ENCODE peak calls at places on chromosome 15, in nine cellular contexts. One of them, this sample, is unnamed.

GRCh38 chr15:88838667-88839066 is 35.4 kb downstream of the ACAN start:
- DNase-seq in AG04450: no peak
- DNase-seq in cardiac muscle cell: no peak
- DNase-seq in NCI-H2081: no peak
- DNase-seq in GM18507: no peak
- DNase-seq in EL: no peak
- DNase-seq in AML-193: no peak
- DNase-seq in effector memory CD8-positive, alpha-beta T cell: no peak
- DNase-seq in iris pigment epithelial cell: no peak
- DNase-seq in this sample: no peak

GRCh38 chr15:93037341-93038063 is 51.5 kb downstream of the RGMA start:
- DNase-seq in AG04450: no peak
- DNase-seq in cardiac muscle cell: peak
- DNase-seq in NCI-H2081: no peak
- DNase-seq in GM18507: no peak
- DNase-seq in EL: peak
- DNase-seq in AML-193: no peak
- DNase-seq in effector memory CD8-positive, alpha-beta T cell: no peak
- DNase-seq in iris pigment epithelial cell: no peak
- DNase-seq in this sample: peak

GRCh38 chr15:29361560-29361959 is 91.9 kb upstream of the NSMCE3 start:
- DNase-seq in AG04450: no peak
- DNase-seq in cardiac muscle cell: no peak
- DNase-seq in NCI-H2081: no peak
- DNase-seq in GM18507: no peak
- DNase-seq in EL: no peak
- DNase-seq in AML-193: no peak
- DNase-seq in effector memory CD8-positive, alpha-beta T cell: no peak
- DNase-seq in iris pigment epithelial cell: no peak
- DNase-seq in this sample: no peak

GRCh38 chr15:31606261-31606669 is 279.6 kb downstream of the KLF13 start:
- DNase-seq in AG04450: peak
- DNase-seq in cardiac muscle cell: no peak
- DNase-seq in NCI-H2081: no peak
- DNase-seq in GM18507: no peak
- DNase-seq in EL: peak
- DNase-seq in AML-193: no peak
- DNase-seq in effector memory CD8-positive, alpha-beta T cell: no peak
- DNase-seq in iris pigment epithelial cell: peak
- DNase-seq in this sample: no peak

GRCh38 chr15:25670025-25670554 is 193.0 kb downstream of the ATP10A start:
- DNase-seq in AG04450: no peak
- DNase-seq in cardiac muscle cell: peak
- DNase-seq in NCI-H2081: peak
- DNase-seq in GM18507: no peak
- DNase-seq in EL: peak
- DNase-seq in AML-193: no peak
- DNase-seq in effector memory CD8-positive, alpha-beta T cell: no peak
- DNase-seq in iris pigment epithelial cell: peak
- DNase-seq in this sample: peak

GRCh38 chr15:33226559-33227181 is 32.2 kb upstream of the FMN1 start:
- DNase-seq in AG04450: no peak
- DNase-seq in cardiac muscle cell: peak
- DNase-seq in NCI-H2081: peak
- DNase-seq in GM18507: peak
- DNase-seq in EL: peak
- DNase-seq in AML-193: peak
- DNase-seq in effector memory CD8-positive, alpha-beta T cell: peak
- DNase-seq in iris pigment epithelial cell: peak
- DNase-seq in this sample: no peak

GRCh38 chr15:54481819-54482218 is 503.6 kb downstream of the UNC13C start:
- DNase-seq in AG04450: no peak
- DNase-seq in cardiac muscle cell: no peak
- DNase-seq in NCI-H2081: no peak
- DNase-seq in GM18507: no peak
- DNase-seq in EL: no peak
- DNase-seq in AML-193: no peak
- DNase-seq in effector memory CD8-positive, alpha-beta T cell: no peak
- DNase-seq in iris pigment epithelial cell: no peak
- DNase-seq in this sample: no peak

GRCh38 chr15:25055356-25056068 is 100.7 kb downstream of the SNRPN start:
- DNase-seq in AG04450: no peak
- DNase-seq in cardiac muscle cell: no peak
- DNase-seq in NCI-H2081: no peak
- DNase-seq in GM18507: no peak
- DNase-seq in EL: no peak
- DNase-seq in AML-193: no peak
- DNase-seq in effector memory CD8-positive, alpha-beta T cell: no peak
- DNase-seq in iris pigment epithelial cell: no peak
- DNase-seq in this sample: no peak

GRCh38 chr15:52559583-52559982 is 9.2 kb downstream of the ARPP19 start:
- DNase-seq in AG04450: peak
- DNase-seq in cardiac muscle cell: peak
- DNase-seq in NCI-H2081: no peak
- DNase-seq in GM18507: no peak
- DNase-seq in EL: peak
- DNase-seq in AML-193: no peak
- DNase-seq in effector memory CD8-positive, alpha-beta T cell: no peak
- DNase-seq in iris pigment epithelial cell: peak
- DNase-seq in this sample: no peak

GRCh38 chr15:79339588-79340314 is 28.8 kb downstream of the TMED3 start:
- DNase-seq in AG04450: peak
- DNase-seq in cardiac muscle cell: peak
- DNase-seq in NCI-H2081: peak
- DNase-seq in GM18507: no peak
- DNase-seq in EL: peak
- DNase-seq in AML-193: peak
- DNase-seq in effector memory CD8-positive, alpha-beta T cell: no peak
- DNase-seq in iris pigment epithelial cell: peak
- DNase-seq in this sample: no peak

GRCh38 chr15:83766326-83766725 is 112.4 kb downstream of the ADAMTSL3 start:
- DNase-seq in AG04450: no peak
- DNase-seq in cardiac muscle cell: peak
- DNase-seq in NCI-H2081: no peak
- DNase-seq in GM18507: no peak
- DNase-seq in EL: no peak
- DNase-seq in AML-193: no peak
- DNase-seq in effector memory CD8-positive, alpha-beta T cell: no peak
- DNase-seq in iris pigment epithelial cell: peak
- DNase-seq in this sample: no peak

GRCh38 chr15:52523192-52523591 is 5.5 kb downstream of the MYO5A start:
- DNase-seq in AG04450: peak
- DNase-seq in cardiac muscle cell: peak
- DNase-seq in NCI-H2081: no peak
- DNase-seq in GM18507: no peak
- DNase-seq in EL: peak
- DNase-seq in AML-193: no peak
- DNase-seq in effector memory CD8-positive, alpha-beta T cell: no peak
- DNase-seq in iris pigment epithelial cell: peak
- DNase-seq in this sample: no peak

GRCh38 chr15:41969851-41970431 is 2.4 kb downstream of the EHD4 start:
- DNase-seq in AG04450: no peak
- DNase-seq in cardiac muscle cell: no peak
- DNase-seq in NCI-H2081: no peak
- DNase-seq in GM18507: peak
- DNase-seq in EL: peak
- DNase-seq in AML-193: no peak
- DNase-seq in effector memory CD8-positive, alpha-beta T cell: peak
- DNase-seq in iris pigment epithelial cell: no peak
- DNase-seq in this sample: no peak

GRCh38 chr15:59299919-59300617 is 72.6 kb downstream of the MYO1E start:
- DNase-seq in AG04450: peak
- DNase-seq in cardiac muscle cell: peak
- DNase-seq in NCI-H2081: no peak
- DNase-seq in GM18507: peak
- DNase-seq in EL: peak
- DNase-seq in AML-193: peak
- DNase-seq in effector memory CD8-positive, alpha-beta T cell: peak
- DNase-seq in iris pigment epithelial cell: peak
- DNase-seq in this sample: no peak

GRCh38 chr15:45314960-45315359 is 62.9 kb downstream of the SLC28A2 start:
- DNase-seq in AG04450: no peak
- DNase-seq in cardiac muscle cell: peak
- DNase-seq in NCI-H2081: no peak
- DNase-seq in GM18507: no peak
- DNase-seq in EL: peak
- DNase-seq in AML-193: no peak
- DNase-seq in effector memory CD8-positive, alpha-beta T cell: no peak
- DNase-seq in iris pigment epithelial cell: peak
- DNase-seq in this sample: no peak

GRCh38 chr15:36905908-36906307 is 194.4 kb downstream of the MEIS2 start:
- DNase-seq in AG04450: no peak
- DNase-seq in cardiac muscle cell: peak
- DNase-seq in NCI-H2081: no peak
- DNase-seq in GM18507: no peak
- DNase-seq in EL: peak
- DNase-seq in AML-193: no peak
- DNase-seq in effector memory CD8-positive, alpha-beta T cell: no peak
- DNase-seq in iris pigment epithelial cell: peak
- DNase-seq in this sample: no peak

GRCh38 chr15:52427804-52428203 is 100.9 kb downstream of the MYO5A start:
- DNase-seq in AG04450: peak
- DNase-seq in cardiac muscle cell: peak
- DNase-seq in NCI-H2081: no peak
- DNase-seq in GM18507: peak
- DNase-seq in EL: peak
- DNase-seq in AML-193: no peak
- DNase-seq in effector memory CD8-positive, alpha-beta T cell: no peak
- DNase-seq in iris pigment epithelial cell: peak
- DNase-seq in this sample: no peak

GRCh38 chr15:41848595-41848994 is 9.9 kb downstream of the PLA2G4B start:
- DNase-seq in AG04450: no peak
- DNase-seq in cardiac muscle cell: peak
- DNase-seq in NCI-H2081: no peak
- DNase-seq in GM18507: no peak
- DNase-seq in EL: no peak
- DNase-seq in AML-193: no peak
- DNase-seq in effector memory CD8-positive, alpha-beta T cell: no peak
- DNase-seq in iris pigment epithelial cell: no peak
- DNase-seq in this sample: no peak

GRCh38 chr15:24676431-24676830 is 856 bp downstream of the NPAP1 start:
- DNase-seq in AG04450: no peak
- DNase-seq in cardiac muscle cell: no peak
- DNase-seq in NCI-H2081: no peak
- DNase-seq in GM18507: no peak
- DNase-seq in EL: no peak
- DNase-seq in AML-193: no peak
- DNase-seq in effector memory CD8-positive, alpha-beta T cell: no peak
- DNase-seq in iris pigment epithelial cell: no peak
- DNase-seq in this sample: no peak

GRCh38 chr15:77187751-77188464 is 117.0 kb upstream of the TSPAN3 start:
- DNase-seq in AG04450: no peak
- DNase-seq in cardiac muscle cell: peak
- DNase-seq in NCI-H2081: no peak
- DNase-seq in GM18507: no peak
- DNase-seq in EL: peak
- DNase-seq in AML-193: peak
- DNase-seq in effector memory CD8-positive, alpha-beta T cell: no peak
- DNase-seq in iris pigment epithelial cell: peak
- DNase-seq in this sample: peak

GRCh38 chr15:41116116-41116871 is at the start of gene INO80:
- DNase-seq in AG04450: peak
- DNase-seq in cardiac muscle cell: peak
- DNase-seq in NCI-H2081: peak
- DNase-seq in GM18507: peak
- DNase-seq in EL: peak
- DNase-seq in AML-193: peak
- DNase-seq in effector memory CD8-positive, alpha-beta T cell: peak
- DNase-seq in iris pigment epithelial cell: peak
- DNase-seq in this sample: peak

GRCh38 chr15:61041886-61042285 is 187.2 kb downstream of the RORA start:
- DNase-seq in AG04450: no peak
- DNase-seq in cardiac muscle cell: no peak
- DNase-seq in NCI-H2081: no peak
- DNase-seq in GM18507: no peak
- DNase-seq in EL: no peak
- DNase-seq in AML-193: no peak
- DNase-seq in effector memory CD8-positive, alpha-beta T cell: no peak
- DNase-seq in iris pigment epithelial cell: peak
- DNase-seq in this sample: no peak

GRCh38 chr15:52733078-52733477 is 53.9 kb upstream of the ATOSA start:
- DNase-seq in AG04450: no peak
- DNase-seq in cardiac muscle cell: peak
- DNase-seq in NCI-H2081: no peak
- DNase-seq in GM18507: no peak
- DNase-seq in EL: no peak
- DNase-seq in AML-193: peak
- DNase-seq in effector memory CD8-positive, alpha-beta T cell: no peak
- DNase-seq in iris pigment epithelial cell: peak
- DNase-seq in this sample: no peak

GRCh38 chr15:51448592-51449494 is 107.4 kb downstream of the GLDN start:
- DNase-seq in AG04450: no peak
- DNase-seq in cardiac muscle cell: peak
- DNase-seq in NCI-H2081: no peak
- DNase-seq in GM18507: no peak
- DNase-seq in EL: no peak
- DNase-seq in AML-193: no peak
- DNase-seq in effector memory CD8-positive, alpha-beta T cell: no peak
- DNase-seq in iris pigment epithelial cell: peak
- DNase-seq in this sample: no peak

GRCh38 chr15:62089616-62090015 is 22.8 kb downstream of the C2CD4A start:
- DNase-seq in AG04450: no peak
- DNase-seq in cardiac muscle cell: no peak
- DNase-seq in NCI-H2081: no peak
- DNase-seq in GM18507: no peak
- DNase-seq in EL: no peak
- DNase-seq in AML-193: no peak
- DNase-seq in effector memory CD8-positive, alpha-beta T cell: no peak
- DNase-seq in iris pigment epithelial cell: no peak
- DNase-seq in this sample: no peak

GRCh38 chr15:33067456-33067855 is 127.1 kb downstream of the FMN1 start:
- DNase-seq in AG04450: peak
- DNase-seq in cardiac muscle cell: peak
- DNase-seq in NCI-H2081: no peak
- DNase-seq in GM18507: no peak
- DNase-seq in EL: peak
- DNase-seq in AML-193: no peak
- DNase-seq in effector memory CD8-positive, alpha-beta T cell: no peak
- DNase-seq in iris pigment epithelial cell: peak
- DNase-seq in this sample: no peak

GRCh38 chr15:82129144-82129692 is 83.4 kb upstream of the MEX3B start:
- DNase-seq in AG04450: no peak
- DNase-seq in cardiac muscle cell: no peak
- DNase-seq in NCI-H2081: no peak
- DNase-seq in GM18507: no peak
- DNase-seq in EL: no peak
- DNase-seq in AML-193: no peak
- DNase-seq in effector memory CD8-positive, alpha-beta T cell: no peak
- DNase-seq in iris pigment epithelial cell: no peak
- DNase-seq in this sample: no peak

GRCh38 chr15:40963201-40963600 is 9.9 kb downstream of the CHAC1 start:
- DNase-seq in AG04450: no peak
- DNase-seq in cardiac muscle cell: no peak
- DNase-seq in NCI-H2081: no peak
- DNase-seq in GM18507: no peak
- DNase-seq in EL: no peak
- DNase-seq in AML-193: no peak
- DNase-seq in effector memory CD8-positive, alpha-beta T cell: no peak
- DNase-seq in iris pigment epithelial cell: no peak
- DNase-seq in this sample: no peak

GRCh38 chr15:41819455-41820050 is 8.3 kb upstream of the JMJD7 start:
- DNase-seq in AG04450: no peak
- DNase-seq in cardiac muscle cell: no peak
- DNase-seq in NCI-H2081: no peak
- DNase-seq in GM18507: no peak
- DNase-seq in EL: no peak
- DNase-seq in AML-193: no peak
- DNase-seq in effector memory CD8-positive, alpha-beta T cell: no peak
- DNase-seq in iris pigment epithelial cell: no peak
- DNase-seq in this sample: no peak

GRCh38 chr15:99450896-99451358 is 114.9 kb upstream of the MEF2A start:
- DNase-seq in AG04450: no peak
- DNase-seq in cardiac muscle cell: peak
- DNase-seq in NCI-H2081: no peak
- DNase-seq in GM18507: no peak
- DNase-seq in EL: no peak
- DNase-seq in AML-193: no peak
- DNase-seq in effector memory CD8-positive, alpha-beta T cell: peak
- DNase-seq in iris pigment epithelial cell: peak
- DNase-seq in this sample: no peak

GRCh38 chr15:22808240-22808639 is 21.8 kb downstream of the NIPA1 start:
- DNase-seq in AG04450: no peak
- DNase-seq in cardiac muscle cell: no peak
- DNase-seq in NCI-H2081: no peak
- DNase-seq in GM18507: no peak
- DNase-seq in EL: no peak
- DNase-seq in AML-193: no peak
- DNase-seq in effector memory CD8-positive, alpha-beta T cell: no peak
- DNase-seq in iris pigment epithelial cell: no peak
- DNase-seq in this sample: no peak

This sample was measured in frontal cortex.